ENCODE peak calls at places on chromosomes 13 and 19, in six cellular contexts. J is AG08395; Y is HT-29; K is NCI-H1105; R is A549; P is naive thymus-derived CD4-positive, alpha-beta T cell. L is an unnamed sample.

GRCh38 chr13:113577881-113578435 is 6.6 kb upstream of the TFDP1 start:
- DNase-seq in J (no peak), Y (no peak), K (no peak), R (no peak), P (no peak), L (no peak)

GRCh38 chr19:39557791-39558622 is 18.0 kb upstream of the EID2 start:
- DNase-seq in J (no peak), Y (no peak), K (no peak), R (no peak), P (peak), L (no peak)

GRCh38 chr13:40480915-40481525 is 185.4 kb downstream of the FOXO1 start:
- DNase-seq in J (no peak), Y (no peak), K (no peak), R (no peak), P (no peak), L (no peak)

GRCh38 chr19:54921082-54921481 is 15.1 kb downstream of the NCR1 start:
- DNase-seq in J (no peak), Y (no peak), K (no peak), R (no peak), P (no peak), L (no peak)

GRCh38 chr19:1651061-1651547 is 1.3 kb downstream of the TCF3 start:
- DNase-seq in J (no peak), Y (no peak), K (peak), R (no peak), P (peak), L (peak)

GRCh38 chr19:44176590-44176989 is 11.7 kb downstream of the ZNF226 start:
- DNase-seq in J (no peak), Y (no peak), K (no peak), R (no peak), P (no peak), L (no peak)

GRCh38 chr13:113458218-113459065 is 5.2 kb upstream of the ADPRHL1 start:
- DNase-seq in J (peak), Y (peak), K (no peak), R (peak), P (no peak), L (no peak)

GRCh38 chr19:13865578-13866462 is 11.1 kb upstream of the NANOS3 start:
- DNase-seq in J (no peak), Y (no peak), K (peak), R (no peak), P (no peak), L (no peak)

GRCh38 chr19:55703790-55704215 is 28.8 kb downstream of the EPN1 start:
- DNase-seq in J (peak), Y (no peak), K (no peak), R (no peak), P (no peak), L (no peak)

GRCh38 chr19:2231621-2232221 is 4.4 kb downstream of the PLEKHJ1 start:
- DNase-seq in J (no peak), Y (no peak), K (no peak), R (no peak), P (no peak), L (no peak)

GRCh38 chr13:97221491-97221890 is 642 bp upstream of the MBNL2 start:
- DNase-seq in J (no peak), Y (no peak), K (no peak), R (no peak), P (no peak), L (no peak)

GRCh38 chr13:79407349-79407979 is 1.4 kb upstream of the RBM26 start:
- DNase-seq in J (no peak), Y (no peak), K (no peak), R (no peak), P (no peak), L (no peak)

GRCh38 chr13:75492389-75492788 is 10.4 kb upstream of the TBC1D4 start:
- DNase-seq in J (peak), Y (no peak), K (no peak), R (no peak), P (no peak), L (no peak)

GRCh38 chr13:45878966-45879365 is 27.4 kb upstream of the SIAH3 start:
- DNase-seq in J (no peak), Y (no peak), K (no peak), R (no peak), P (no peak), L (no peak)

GRCh38 chr19:42132030-42132628 is at the start of gene POU2F2:
- DNase-seq in J (no peak), Y (no peak), K (no peak), R (no peak), P (peak), L (peak)